ENCODE peak calls at places on chromosomes 5 and 9, in seven cellular contexts. X is CD4-positive, alpha-beta T cell; M is sigmoid colon; E is neural progenitor cell; N is colonic mucosa; C is lower lobe of right lung; B is tibial nerve. O is an unnamed sample. For H3K9me3, the result is how much of the 10 kb centered on the place peaks cover.

GRCh38 chr9:94887721-94888120 is 161.2 kb downstream of the AOPEP start:
- DNase-seq in X (no peak), M (no peak), E (no peak), N (no peak), C (no peak), B (no peak), O (no peak)

GRCh38 chr9:4237748-4238511 is 61.9 kb downstream of the GLIS3 start:
- DNase-seq in X (no peak), M (no peak), E (peak), N (no peak), C (no peak), B (no peak), O (no peak)

GRCh38 chr9:107174441-107174840 is 108.6 kb upstream of the RAD23B start:
- DNase-seq in X (no peak), M (no peak), E (no peak), N (no peak), C (no peak), B (no peak), O (no peak)

GRCh38 chr5:21919417-21920022 is 933.6 kb downstream of the CDH12 start:
- DNase-seq in X (no peak), M (no peak), E (peak), N (no peak), C (no peak), B (no peak), O (no peak)

GRCh38 chr9:108903437-108904103 is 30.4 kb downstream of the ELP1 start:
- DNase-seq in X (no peak), M (no peak), E (no peak), N (no peak), C (no peak), B (no peak), O (no peak)

GRCh38 chr9:10562581-10563343 is 50.0 kb downstream of the PTPRD start:
- DNase-seq in X (no peak), M (no peak), E (no peak), N (no peak), C (no peak), B (no peak), O (no peak)

GRCh38 chr9:125126019-125126746 is 17.1 kb downstream of the SCAI start:
- DNase-seq in X (peak), M (peak), E (no peak), N (peak), C (peak), B (peak), O (peak)

GRCh38 chr9:18568969-18569368 is 95.0 kb downstream of the ADAMTSL1 start:
- DNase-seq in X (no peak), M (no peak), E (no peak), N (no peak), C (no peak), B (no peak), O (no peak)

GRCh38 chr9:35616681-35617459 is 1.3 kb downstream of the CD72 start:
- DNase-seq in X (peak), M (peak), E (peak), N (peak), C (peak), B (peak), O (no peak)

GRCh38 chr5:42377496-42377895 is 45.7 kb upstream of the GHR start:
- DNase-seq in X (no peak), M (no peak), E (no peak), N (no peak), C (no peak), B (no peak), O (no peak)

GRCh38 chr5:137778772-137779564 is 24.8 kb upstream of the HNRNPA0 start:
- DNase-seq in X (no peak), M (no peak), E (peak), N (no peak), C (no peak), B (no peak), O (no peak)

GRCh38 chr5:178123987-178124925 is 6.6 kb upstream of the RMND5B start:
- DNase-seq in X (no peak), M (no peak), E (no peak), N (no peak), C (no peak), B (no peak), O (no peak)

GRCh38 chr9:91558879-91559278 is 135.2 kb upstream of the NFIL3 start:
- DNase-seq in X (no peak), M (no peak), E (no peak), N (no peak), C (no peak), B (no peak), O (no peak)

GRCh38 chr9:77648458-77649108 is 461 bp upstream of the GNA14 start:
- DNase-seq in X (no peak), M (peak), E (peak), N (peak), C (peak), B (no peak), O (no peak)

GRCh38 chr5:32057157-32058096 is 116.7 kb downstream of the GOLPH3 start:
- DNase-seq in X (no peak), M (no peak), E (no peak), N (no peak), C (no peak), B (no peak), O (no peak)

GRCh38 chr9:99056876-99057664 is 47.8 kb upstream of the TGFBR1 start:
- DNase-seq in X (no peak), M (no peak), E (no peak), N (no peak), C (no peak), B (no peak), O (no peak)

GRCh38 chr5:133882107-133882695 is 86.2 kb downstream of the C5orf15 start:
- DNase-seq in X (no peak), M (peak), E (no peak), N (no peak), C (no peak), B (no peak), O (no peak)

GRCh38 chr9:4196376-4196775 is 103.5 kb downstream of the GLIS3 start:
- DNase-seq in X (no peak), M (no peak), E (no peak), N (no peak), C (no peak), B (no peak), O (no peak)

GRCh38 chr5:124053340-124053739 is 541.4 kb downstream of the CSNK1G3 start:
- DNase-seq in X (no peak), M (no peak), E (no peak), N (no peak), C (no peak), B (no peak), O (no peak)

GRCh38 chr9:125387861-125388524 is 126.4 kb downstream of the GAPVD1 start:
- DNase-seq in X (no peak), M (no peak), E (no peak), N (no peak), C (no peak), B (no peak), O (no peak)

GRCh38 chr9:79254900-79255651 is 316.7 kb upstream of the TLE4 start:
- DNase-seq in X (no peak), M (no peak), E (peak), N (no peak), C (no peak), B (no peak), O (no peak)

GRCh38 chr9:15999422-16000339 is 446.8 kb downstream of the CCDC171 start:
- DNase-seq in X (no peak), M (no peak), E (no peak), N (no peak), C (no peak), B (no peak), O (no peak)

GRCh38 chr9:113886003-113886324 is 9.9 kb downstream of the ZNF618 start:
- DNase-seq in X (no peak), M (no peak), E (no peak), N (no peak), C (no peak), B (no peak), O (no peak)

GRCh38 chr5:132259061-132259851 is 1.8 kb downstream of the PDLIM4 start:
- DNase-seq in X (no peak), M (peak), E (peak), N (peak), C (no peak), B (peak), O (no peak)

GRCh38 chr5:132257131-132258101 is at the start of gene PDLIM4:
- DNase-seq in X (no peak), M (peak), E (peak), N (peak), C (no peak), B (no peak), O (no peak)

GRCh38 chr5:132260051-132260450 is 2.6 kb downstream of the PDLIM4 start:
- DNase-seq in X (no peak), M (no peak), E (no peak), N (peak), C (no peak), B (no peak), O (no peak)

GRCh38 chr5:132256783-132257130 is 739 bp upstream of the PDLIM4 start:
- DNase-seq in X (no peak), M (no peak), E (no peak), N (no peak), C (no peak), B (no peak), O (no peak)

DNA sequence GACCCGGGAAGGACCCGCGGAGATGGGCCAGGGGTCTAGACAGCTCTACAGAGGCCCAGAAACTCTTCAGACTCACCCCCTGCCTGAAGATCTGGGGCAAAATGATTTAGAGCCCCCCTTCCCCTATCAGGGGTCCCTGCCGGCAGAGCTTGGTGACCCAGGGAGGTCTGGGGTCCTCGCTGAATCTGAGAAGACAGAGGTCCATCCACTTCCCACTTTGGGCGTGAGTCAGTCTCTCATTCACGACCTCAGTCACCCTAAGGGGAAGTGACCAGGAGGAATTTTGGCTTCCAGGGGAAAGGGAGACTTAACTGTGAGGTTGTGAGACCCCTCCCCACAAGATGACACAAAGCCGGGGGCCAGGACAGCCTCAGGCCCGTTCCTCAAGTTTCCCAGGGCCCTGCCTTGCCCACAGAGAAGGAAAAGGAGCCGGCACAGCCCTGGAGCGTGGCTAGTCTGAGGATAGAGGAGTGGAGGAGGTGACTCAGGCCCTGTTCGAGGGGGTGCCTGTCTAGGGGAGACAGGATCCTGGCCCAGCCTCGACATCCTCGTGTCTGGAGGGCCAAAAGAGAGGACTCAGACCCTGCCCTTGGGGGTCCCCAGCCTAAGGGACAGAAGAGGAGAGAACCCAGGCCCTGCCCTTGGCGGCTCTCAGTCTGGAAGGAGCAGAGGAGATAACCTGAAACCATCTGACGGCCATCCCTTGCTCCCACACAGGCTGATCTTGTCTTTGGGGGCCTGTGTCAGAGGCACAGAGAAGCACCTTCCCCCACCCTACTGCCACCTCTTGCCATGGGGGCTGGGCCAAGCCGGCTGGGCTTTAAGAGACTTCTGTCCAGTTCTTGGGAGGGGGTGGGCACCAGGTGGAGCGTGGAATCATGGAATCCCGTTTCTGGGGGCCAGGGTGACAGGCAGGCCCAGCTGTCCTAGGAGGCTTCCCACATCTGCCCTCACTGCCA is 885 bp downstream of the PDLIM4 start:
- DNase-seq in X (no peak), M (peak), E (no peak), N (peak), C (no peak), B (peak), O (no peak)
- H3K27ac ChIP-seq in X (no peak), M (peak), E (no peak), N (peak), C (peak), B (peak), O (peak)

GRCh38 chr5:131368866-131369265 is 105.0 kb downstream of the CDC42SE2 start:
- DNase-seq in X (no peak), M (no peak), E (no peak), N (no peak), C (no peak), B (no peak), O (no peak)

GRCh38 chr5:131366428-131366827 is 102.6 kb downstream of the CDC42SE2 start:
- DNase-seq in X (no peak), M (no peak), E (no peak), N (no peak), C (no peak), B (no peak), O (no peak)

GRCh38 chr5:131364507-131365050 is 100.7 kb downstream of the CDC42SE2 start:
- DNase-seq in X (no peak), M (no peak), E (no peak), N (no peak), C (no peak), B (no peak), O (no peak)

GRCh38 chr5:131363811-131364506 is 100.1 kb downstream of the CDC42SE2 start:
- DNase-seq in X (no peak), M (no peak), E (no peak), N (no peak), C (no peak), B (no peak), O (no peak)

DNA sequence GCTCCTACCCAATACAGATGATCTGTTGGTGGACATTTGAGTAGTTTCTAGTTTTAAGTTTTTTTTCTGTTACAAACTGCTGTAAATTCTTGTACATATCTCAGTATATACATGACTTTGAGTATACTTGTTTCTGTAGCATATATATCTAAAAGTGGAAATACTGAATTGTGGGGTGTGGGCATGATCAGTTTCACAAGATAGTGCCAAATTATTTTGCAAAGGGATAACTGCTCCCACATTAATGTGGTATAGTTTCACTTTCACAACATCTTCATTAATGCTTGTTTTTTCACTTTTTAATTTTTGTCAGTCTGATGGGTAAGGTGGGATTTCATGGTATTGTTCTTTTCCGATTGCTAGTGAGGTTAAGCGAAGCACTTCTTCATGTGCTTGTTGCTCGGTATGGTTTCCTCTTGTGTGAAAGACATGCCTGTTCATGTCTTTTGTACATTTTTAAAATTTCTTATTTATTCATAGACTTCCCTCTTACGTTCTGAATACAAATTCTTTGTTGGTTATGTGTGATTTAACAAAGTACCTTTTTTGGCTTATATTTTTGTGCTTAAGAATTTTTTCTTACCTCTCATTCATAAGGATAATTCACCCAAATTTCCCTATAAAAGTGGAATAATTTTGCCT is 103.5 kb downstream of the CDC42SE2 start:
- DNase-seq in X (no peak), M (no peak), E (no peak), N (no peak), C (no peak), B (no peak), O (no peak)
- H3K9me3 ChIP-seq in X (under half), M (under half), E (under half), N (under half), C (under half), B (under half), O (under half)

GRCh38 chr5:128537306-128537998 is 593 bp downstream of the FBN2 start:
- DNase-seq in X (no peak), M (no peak), E (peak), N (no peak), C (peak), B (peak), O (no peak)

GRCh38 chr5:128538249-128539037 is 398 bp upstream of the FBN2 start:
- DNase-seq in X (no peak), M (peak), E (peak), N (peak), C (peak), B (peak), O (peak)

GRCh38 chr5:128537999-128538248 is at the start of gene FBN2:
- DNase-seq in X (no peak), M (no peak), E (no peak), N (no peak), C (no peak), B (no peak), O (no peak)

GRCh38 chr5:128536861-128537305 is 1.2 kb downstream of the FBN2 start:
- DNase-seq in X (no peak), M (no peak), E (peak), N (no peak), C (no peak), B (no peak), O (no peak)

DNA sequence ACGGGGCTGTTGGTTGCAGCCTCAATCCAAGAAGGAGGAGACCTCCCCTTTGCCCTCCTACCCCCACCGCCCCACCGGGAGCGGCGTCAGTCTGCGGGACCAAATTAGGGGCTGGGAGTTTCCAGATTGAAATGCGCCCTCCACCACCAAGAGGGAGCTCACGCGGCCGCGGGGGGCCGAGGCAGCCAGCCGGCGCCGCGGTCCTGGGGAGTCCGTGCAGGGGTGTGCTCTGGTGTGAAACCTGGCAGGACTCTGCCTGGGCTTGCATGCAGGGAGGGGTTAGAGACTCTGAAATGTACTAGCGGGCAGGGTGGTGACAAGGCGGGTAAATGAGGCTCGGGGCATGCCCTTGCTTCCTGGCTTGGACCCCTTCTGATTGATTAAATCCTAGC is 989 bp upstream of the FBN2 start:
- DNase-seq in X (no peak), M (no peak), E (no peak), N (no peak), C (no peak), B (no peak), O (no peak)
- TF ChIP-seq CTCF in X (no peak), M (no peak), E (no peak), N (no peak), C (no peak), B (no peak), O (no peak)

DNA sequence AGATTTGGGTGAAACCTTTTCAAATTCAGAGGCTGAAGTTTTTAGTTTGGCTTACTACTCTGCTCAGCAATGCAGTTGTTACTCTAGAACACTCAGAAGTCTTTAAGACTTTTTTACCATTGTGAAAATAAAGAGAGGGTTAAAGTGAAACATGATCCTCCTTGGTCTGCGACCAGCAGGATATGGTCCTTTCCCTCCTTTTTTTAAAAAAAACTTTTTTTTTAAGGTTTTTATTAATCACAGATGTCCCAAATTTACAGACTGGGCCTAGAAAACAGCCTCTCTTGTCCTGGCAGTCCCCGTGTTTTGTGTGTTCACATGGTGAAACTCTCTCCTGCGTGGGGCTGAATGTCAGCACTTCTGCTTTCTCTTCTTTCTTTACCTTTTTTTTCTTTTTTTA is 128.9 kb upstream of the OTULINL start:
- DNase-seq in X (no peak), M (no peak), E (no peak), N (no peak), C (no peak), B (no peak), O (no peak)
- H3K27ac ChIP-seq in X (no peak), M (peak), E (no peak), N (no peak), C (peak), B (peak), O (peak)

DNA sequence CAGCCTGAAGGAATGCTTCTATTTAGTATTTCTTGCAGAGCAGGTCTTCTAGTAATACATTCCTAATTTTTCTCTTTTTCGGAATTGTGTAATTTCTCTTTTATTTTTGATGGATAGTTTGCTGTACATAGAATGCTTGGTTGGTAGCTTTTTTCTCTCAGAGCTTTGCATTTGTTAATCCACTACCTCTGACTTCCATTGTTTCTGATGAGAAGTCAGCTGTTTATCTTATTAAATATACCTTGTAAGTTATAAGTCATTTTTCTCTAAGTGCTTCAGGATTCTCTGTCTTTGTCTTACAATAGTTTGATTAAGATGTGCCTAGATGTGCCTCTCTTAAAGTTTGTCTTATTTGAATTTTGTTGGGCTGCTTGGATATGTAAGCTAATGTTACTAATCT is 101.9 kb downstream of the HTR1A start:
- DNase-seq in X (no peak), M (no peak), E (no peak), N (no peak), C (no peak), B (no peak), O (no peak)
- H3K9me3 ChIP-seq in X (under half), M (under half), E (under half), N (under half), C (under half), B (under half), O (under half)

O was measured in thoracic aorta.